ENCODE peak calls at places on chromosomes 1 and 21, in four cellular contexts. V, Y, T and A are unnamed samples.

GRCh38 chr1:209622841-209623829 is 29.1 kb downstream of the LAMB3 start:
- DNase-seq in V (no peak), Y (no peak), T (no peak), A (no peak)

GRCh38 chr1:190098756-190099155 is 378.9 kb downstream of the BRINP3 start:
- DNase-seq in T (no peak), V (no peak), Y (no peak), A (no peak)

GRCh38 chr1:21340230-21340564 is 49.9 kb upstream of the ECE1 start:
- DNase-seq in T (no peak), V (no peak), Y (no peak), A (no peak)

GRCh38 chr1:42170779-42171621 is 6.5 kb upstream of the GUCA2A start:
- DNase-seq in V (no peak), Y (no peak), T (no peak), A (no peak)

GRCh38 chr1:77652179-77652745 is 30.2 kb downstream of the ZZZ3 start:
- DNase-seq in Y (no peak), T (no peak), V (no peak), A (no peak)

GRCh38 chr1:147738739-147739476 is 21.5 kb downstream of the GJA5 start:
- DNase-seq in T (no peak), Y (no peak), V (no peak), A (no peak)

GRCh38 chr1:46526689-46527291 is 24.7 kb downstream of the KNCN start:
- DNase-seq in Y (peak; percentile 77), V (peak; percentile 68), T (no peak), A (no peak)

GRCh38 chr1:229714964-229715603 is 89.0 kb downstream of the URB2 start:
- DNase-seq in T (peak; percentile 54), V (peak; percentile 56), Y (peak; percentile 37), A (no peak)

GRCh38 chr1:70231474-70231873 is 10.3 kb downstream of the SRSF11 start:
- DNase-seq in V (no peak), Y (no peak), T (no peak), A (no peak)

GRCh38 chr21:42862774-42863503 is 16.4 kb downstream of the WDR4 start:
- DNase-seq in V (peak; percentile 61), T (no peak), Y (no peak), A (no peak)

GRCh38 chr1:89607888-89608626 is 24.9 kb upstream of the LRRC8C start:
- DNase-seq in Y (no peak), V (no peak), T (no peak), A (no peak)

GRCh38 chr1:203299180-203299579 is 6.1 kb upstream of the BTG2 start:
- DNase-seq in T (no peak), V (no peak), Y (no peak), A (no peak)

GRCh38 chr1:85054664-85055063 is 6.4 kb upstream of the MCOLN3 start:
- DNase-seq in V (no peak), T (no peak), Y (no peak), A (no peak)

GRCh38 chr1:65606426-65606825 is 186.0 kb downstream of the LEPR start:
- DNase-seq in V (no peak), T (no peak), Y (no peak), A (no peak)

GRCh38 chr1:17874665-17875064 is 119.5 kb downstream of the ACTL8 start:
- DNase-seq in Y (no peak), T (no peak), V (no peak), A (no peak)

GRCh38 chr1:37108596-37109188 is 74.4 kb upstream of the GRIK3 start:
- DNase-seq in Y (no peak), T (no peak), V (no peak), A (no peak)

GRCh38 chr21:14259669-14260458 is 43.9 kb downstream of the RBM11 start:
- DNase-seq in V (no peak), Y (peak; percentile 39), T (peak; percentile 43), A (peak; percentile 60)

GRCh38 chr1:186915555-186915954 is 86.8 kb downstream of the PLA2G4A start:
- DNase-seq in T (no peak), Y (no peak), V (no peak), A (no peak)

GRCh38 chr1:98940680-98941079 is 64.0 kb downstream of the PLPPR5 start:
- DNase-seq in V (no peak), T (no peak), Y (no peak), A (no peak)

GRCh38 chr21:39441502-39442475 is 3.8 kb downstream of the LCA5L start:
- DNase-seq in V (peak; percentile 39), Y (peak; percentile 45), T (peak; percentile 71), A (peak; percentile 62)

GRCh38 chr1:234698624-234699023 is 88.6 kb upstream of the IRF2BP2 start:
- DNase-seq in V (no peak), T (no peak), Y (no peak), A (no peak)

GRCh38 chr1:22613951-22614350 is 22.5 kb upstream of the C1QA start:
- DNase-seq in T (no peak), Y (no peak), V (no peak), A (no peak)

GRCh38 chr21:10273196-10273595 is 248.2 kb upstream of the TPTE start:
- DNase-seq in T (no peak), Y (no peak), V (no peak), A (no peak)

GRCh38 chr1:186655877-186656276 is 24.3 kb downstream of the PTGS2 start:
- DNase-seq in V (no peak), Y (no peak), T (no peak), A (no peak)

GRCh38 chr1:37325010-37325409 is 149.4 kb upstream of the ZC3H12A start:
- DNase-seq in Y (no peak), V (no peak), T (no peak), A (no peak)

GRCh38 chr1:180156631-180157091 is 2.0 kb downstream of the QSOX1 start:
- DNase-seq in T (no peak), Y (no peak), V (no peak), A (no peak)

GRCh38 chr1:2351723-2352122 is 39.6 kb downstream of the MORN1 start:
- DNase-seq in Y (no peak), T (no peak), V (no peak), A (no peak)

GRCh38 chr1:210264521-210265380 is 32.2 kb downstream of the SERTAD4 start:
- DNase-seq in T (no peak), V (no peak), Y (no peak), A (no peak)

GRCh38 chr1:31407029-31407626 is 5.9 kb upstream of the SERINC2 start:
- DNase-seq in Y (no peak), T (no peak), V (no peak), A (no peak)

GRCh38 chr1:38776466-38776865 is 83.1 kb downstream of the RRAGC start:
- DNase-seq in V (no peak), T (no peak), Y (no peak), A (no peak)

GRCh38 chr1:241274693-241275092 is 82.3 kb downstream of the RGS7 start:
- DNase-seq in T (no peak), V (no peak), Y (no peak), A (no peak)

GRCh38 chr1:207991331-207991914 is 80.5 kb upstream of the CD34 start:
- DNase-seq in T (no peak), V (no peak), Y (no peak), A (no peak)
- TF ChIP-seq SP1 in T (no peak), V (no peak), Y (no peak), A (no peak)

GRCh38 chr1:54291276-54292014 is 91.5 kb downstream of the MRPL37 start:
- DNase-seq in Y (no peak), T (no peak), V (no peak), A (no peak)

GRCh38 chr1:54289061-54289938 is 89.3 kb downstream of the MRPL37 start:
- DNase-seq in Y (no peak), T (no peak), V (no peak), A (no peak)

GRCh38 chr1:54292015-54292739 is 92.2 kb downstream of the MRPL37 start:
- DNase-seq in T (no peak), Y (no peak), V (no peak), A (no peak)

GRCh38 chr1:54289939-54290233 is 89.9 kb downstream of the MRPL37 start:
- DNase-seq in T (no peak), V (no peak), Y (no peak), A (no peak)

DNA sequence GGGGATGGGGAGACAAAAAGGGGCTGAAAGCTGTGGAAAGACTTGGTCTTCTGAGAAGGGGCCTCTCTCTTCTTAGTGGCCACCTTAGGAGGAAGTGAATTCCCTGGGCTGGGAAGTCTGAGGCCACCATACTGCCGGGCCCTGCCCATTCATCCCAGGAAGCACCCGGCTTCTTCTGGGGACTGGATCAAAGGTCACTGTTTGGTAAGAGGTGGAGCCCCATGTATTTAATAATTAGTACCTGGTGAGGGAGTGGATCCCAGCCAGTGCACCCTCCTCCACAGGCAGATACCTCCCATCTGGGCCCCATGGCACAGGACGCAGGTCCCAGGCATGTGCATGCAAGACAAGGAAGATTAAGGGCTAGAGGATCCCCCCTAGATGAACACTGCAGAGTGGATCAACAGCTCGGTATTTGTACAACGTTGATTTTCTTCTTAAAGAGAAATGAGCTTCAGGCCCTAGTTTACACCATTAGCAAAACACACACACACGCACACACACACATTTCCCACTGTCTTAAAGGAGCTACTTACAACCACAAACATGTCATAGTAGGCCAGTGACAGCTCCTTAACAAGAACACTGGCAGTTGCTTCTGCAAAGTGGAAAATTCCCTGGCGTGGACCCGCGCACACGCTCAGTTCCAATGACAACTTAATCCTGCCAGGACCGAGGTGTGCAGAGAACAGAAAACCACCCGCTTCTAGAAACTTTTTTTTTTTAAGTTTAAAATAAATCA is 90.6 kb downstream of the MRPL37 start:
- DNase-seq in T (no peak), Y (peak; percentile 41), V (no peak), A (no peak)
- TF ChIP-seq ELF4 in T (no peak), Y (no peak), V (no peak), A (no peak)

GRCh38 chr1:45037456-45037855 is 25.4 kb downstream of the UROD start:
- DNase-seq in V (no peak), Y (no peak), T (peak; percentile 68), A (no peak)
- TF ChIP-seq SP1 in V (no peak), Y (no peak), T (no peak), A (no peak)

GRCh38 chr1:110208916-110209650 is 1.0 kb upstream of the KCNC4 start:
- DNase-seq in Y (no peak), V (no peak), T (no peak), A (no peak)

GRCh38 chr1:110209715-110210603 is at the start of gene KCNC4:
- DNase-seq in Y (peak; percentile 53), T (peak; percentile 90), V (peak; percentile 87), A (peak; percentile 91)

GRCh38 chr1:110212165-110213142 is 2.3 kb downstream of the KCNC4 start:
- DNase-seq in V (peak; percentile 30), Y (no peak), T (no peak), A (no peak)

GRCh38 chr1:110211503-110212164 is 1.5 kb downstream of the KCNC4 start:
- DNase-seq in Y (no peak), V (no peak), T (no peak), A (no peak)

DNA sequence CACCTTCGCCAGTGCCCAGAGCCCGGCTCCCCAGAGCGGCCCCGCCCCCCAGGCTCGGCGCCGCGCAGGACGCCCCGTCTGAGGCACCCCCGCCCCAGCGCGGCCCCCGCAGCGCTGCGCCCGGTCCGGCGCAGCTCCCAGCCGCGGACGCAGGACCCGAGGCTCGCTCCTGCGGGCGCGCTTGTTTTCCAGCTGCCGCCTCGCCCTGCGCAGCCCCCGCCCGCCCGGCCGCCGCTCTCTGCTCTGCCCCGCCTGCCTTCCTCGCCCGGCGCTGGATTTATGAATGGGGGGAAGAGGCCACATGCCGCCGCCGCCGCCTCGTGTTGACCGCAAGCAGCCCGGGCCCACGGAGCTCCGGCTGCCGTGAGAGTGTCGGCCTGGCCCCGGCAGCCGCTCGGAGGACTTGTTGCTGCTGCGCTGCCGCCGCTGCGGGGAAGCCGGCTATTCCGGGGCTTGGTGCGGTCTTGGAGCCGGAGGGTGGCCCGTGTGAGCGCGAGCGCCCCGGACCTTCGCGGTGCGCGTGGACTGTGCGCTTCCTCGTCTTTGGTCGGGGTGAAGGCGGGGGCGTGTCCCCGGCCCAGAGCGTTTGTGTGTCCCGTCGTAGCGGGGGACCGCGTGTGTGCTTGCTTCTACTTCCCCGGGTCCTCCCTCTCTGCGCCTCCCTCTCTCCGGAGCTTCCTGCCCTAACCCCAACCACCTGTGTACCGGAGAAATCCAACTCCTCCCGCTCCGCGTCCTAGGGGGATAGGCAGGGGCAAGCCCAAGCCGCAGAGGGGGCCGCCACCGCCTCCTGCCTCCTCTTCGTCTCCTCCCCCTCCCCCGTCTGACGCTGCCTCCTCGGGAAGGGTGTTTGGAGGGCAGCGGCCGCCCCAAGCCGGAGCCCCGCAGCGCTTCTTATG is 739 bp downstream of the KCNC4 start:
- DNase-seq in Y (no peak), V (peak; percentile 63), T (peak; percentile 70), A (peak; percentile 66)
- TF ChIP-seq ELF4 in Y (no peak), V (no peak), T (no peak), A (no peak)